ENCODE peak calls at places on chromosomes 3 and 15, in eight cellular contexts. X is iPS DF 19.7; O is NCI-H2081; N is CD4-positive, alpha-beta T cell; S is neural crest cell; Y is NCI-H1092 treated with DMSO at 0.1 percent for 48 hours; V is fibroblast of pulmonary artery; A is left ventricle myocardium inferior. F is an unnamed sample.
A peak's percentile ranks its signal among the peaks of the same experiment; 100 is the strongest.

GRCh38 chr3:31610700-31611275 is 78.1 kb downstream of the STT3B start:
- DNase-seq in A (no peak), O (peak; percentile 21), S (no peak), Y (no peak), X (no peak), V (peak; percentile 71), N (no peak), F (no peak)

GRCh38 chr3:20488101-20488500 is 302.1 kb upstream of the SGO1 start:
- DNase-seq in S (no peak), Y (no peak), N (no peak), V (no peak), X (no peak), O (no peak), A (no peak), F (no peak)

GRCh38 chr15:37096878-37097568 is 3.3 kb downstream of the MEIS2 start:
- DNase-seq in O (peak; percentile 42), N (no peak), V (no peak), Y (no peak), S (no peak), A (no peak), X (no peak), F (no peak)

GRCh38 chr3:114231616-114232015 is 5.8 kb downstream of the ZNF80 start:
- DNase-seq in X (no peak), Y (no peak), O (no peak), S (no peak), V (no peak), A (no peak), N (peak; percentile 42), F (no peak)

GRCh38 chr15:77456746-77457618 is 36.3 kb downstream of the HMG20A start:
- DNase-seq in X (no peak), Y (no peak), V (no peak), N (no peak), S (no peak), O (peak; percentile 40), A (no peak), F (peak; percentile 49)

GRCh38 chr15:31357148-31357547 is 30.5 kb downstream of the KLF13 start:
- DNase-seq in A (no peak), O (no peak), S (no peak), V (no peak), X (no peak), N (no peak), Y (no peak), F (no peak)

GRCh38 chr15:68700395-68701123 is 120.1 kb downstream of the ANP32A start:
- DNase-seq in N (no peak), X (peak; percentile 12), V (peak; percentile 69), S (peak; percentile 16), Y (peak; percentile 79), A (peak; percentile 76), O (peak; percentile 63), F (peak; percentile 72)

GRCh38 chr15:61095804-61096506 is 133.1 kb downstream of the RORA start:
- DNase-seq in V (no peak), Y (no peak), A (no peak), X (no peak), N (no peak), S (no peak), O (no peak), F (no peak)

GRCh38 chr15:74540135-74540760 is 772 bp upstream of the ARID3B start:
- DNase-seq in Y (no peak), V (no peak), S (no peak), N (no peak), X (no peak), A (no peak), O (no peak), F (peak; percentile 72)

GRCh38 chr3:46946416-46946815 is 30.1 kb downstream of the CCDC12 start:
- DNase-seq in O (no peak), X (no peak), Y (no peak), S (no peak), V (no peak), N (no peak), A (no peak), F (no peak)